ENCODE peak calls at places on chromosomes 12 and 14, in four cellular contexts. H, Z, Y and X are unnamed samples.

GRCh38 chr12:109820921-109821381 is 12.2 kb downstream of the TRPV4 start:
- DNase-seq in Z (no peak), Y (peak; percentile 91), H (no peak), X (no peak)

GRCh38 chr12:40226652-40227051 is 1.9 kb downstream of the LRRK2 start:
- DNase-seq in H (peak; percentile 81), Y (no peak), Z (peak; percentile 54), X (no peak)

GRCh38 chr12:30908389-30909087 is 18.0 kb upstream of the TSPAN11 start:
- DNase-seq in H (peak; percentile 86), Z (peak; percentile 95), Y (no peak), X (no peak)

GRCh38 chr14:41663478-41663845 is 56.8 kb downstream of the LRFN5 start:
- DNase-seq in H (no peak), Y (no peak), Z (no peak), X (no peak)

GRCh38 chr14:54189358-54190354 is 207.2 kb upstream of the CDKN3 start:
- DNase-seq in Z (no peak), Y (no peak), H (peak; percentile 83), X (no peak)

GRCh38 chr14:90850487-90850886 is 34.3 kb upstream of the TTC7B start:
- DNase-seq in Y (no peak), Z (no peak), H (peak; percentile 5), X (no peak)

GRCh38 chr12:58211211-58211610 is 269.8 kb downstream of the ATP23 start:
- DNase-seq in Y (no peak), Z (no peak), H (no peak), X (no peak)

GRCh38 chr12:118357327-118358007 is 15.2 kb downstream of the TAOK3 start:
- DNase-seq in H (peak; percentile 78), Y (no peak), Z (no peak), X (no peak)

GRCh38 chr14:77266336-77266735 is 4.7 kb downstream of the NGB start:
- DNase-seq in Z (no peak), H (no peak), Y (no peak), X (no peak)

GRCh38 chr14:62468946-62469345 is 576.3 kb downstream of the KCNH5 start:
- DNase-seq in H (no peak), Y (no peak), Z (no peak), X (no peak)

GRCh38 chr12:69275471-69275891 is 36.1 kb downstream of the CPSF6 start:
- DNase-seq in Y (no peak), Z (no peak), H (no peak), X (no peak)

GRCh38 chr12:47391566-47391965 is 311.8 kb upstream of the AMIGO2 start:
- DNase-seq in H (no peak), Y (no peak), Z (no peak), X (no peak)

GRCh38 chr14:28012629-28013415 is 753.8 kb upstream of the FOXG1 start:
- DNase-seq in Z (no peak), H (no peak), Y (no peak), X (no peak)

GRCh38 chr14:57822081-57822480 is 43.8 kb downstream of the SLC35F4 start:
- DNase-seq in H (no peak), Z (no peak), Y (no peak), X (no peak)

GRCh38 chr14:105383083-105383730 is 15.1 kb upstream of the TEX22 start:
- DNase-seq in Y (no peak), Z (no peak), H (no peak), X (no peak)

GRCh38 chr12:44626883-44627282 is 249.2 kb downstream of the NELL2 start:
- DNase-seq in Y (peak; percentile 50), H (no peak), Z (no peak), X (peak; percentile 48)

GRCh38 chr14:105069887-105070759 is 4.9 kb upstream of the GPR132 start:
- DNase-seq in Z (no peak), Y (no peak), H (peak; percentile 49), X (no peak)

GRCh38 chr12:55996715-55997534 is at the start of gene SUOX:
- DNase-seq in H (peak; percentile 97), Z (peak; percentile 89), Y (peak; percentile 56), X (peak; percentile 73)

GRCh38 chr12:80099259-80099658 is at the start of gene OTOGL:
- DNase-seq in Z (no peak), H (no peak), Y (no peak), X (no peak)

GRCh38 chr14:56787530-56787929 is 22.7 kb downstream of the OTX2 start:
- DNase-seq in Y (no peak), Z (no peak), H (no peak), X (no peak)

GRCh38 chr12:62711626-62712305 is 223.2 kb downstream of the PPM1H start:
- DNase-seq in Y (no peak), Z (no peak), H (no peak), X (no peak)

GRCh38 chr12:116687888-116688287 is 50.0 kb downstream of the SPRING1 start:
- DNase-seq in Y (no peak), H (no peak), Z (no peak), X (no peak)

GRCh38 chr14:54676822-54677708 is 110.1 kb downstream of the SAMD4A start:
- DNase-seq in Z (peak; percentile 79), H (peak; percentile 90), Y (no peak), X (no peak)

GRCh38 chr12:95259368-95259767 is 41.8 kb downstream of the VEZT start:
- DNase-seq in Y (no peak), H (no peak), Z (no peak), X (no peak)

GRCh38 chr14:49930720-49931119 is 37.8 kb downstream of the ARF6 start:
- DNase-seq in Y (no peak), H (no peak), Z (no peak), X (no peak)

GRCh38 chr14:52267501-52268190 is at the start of gene PTGDR:
- DNase-seq in H (no peak), Y (no peak), Z (no peak), X (no peak)

GRCh38 chr14:91154851-91155625 is 41.2 kb downstream of the DGLUCY start:
- DNase-seq in Z (no peak), Y (peak; percentile 96), H (peak; percentile 14), X (peak; percentile 83)

GRCh38 chr12:31029916-31030562 is 43.6 kb upstream of the DDX11 start:
- DNase-seq in Y (no peak), Z (no peak), H (no peak), X (no peak)

GRCh38 chr12:26857465-26858176 is 24.6 kb upstream of the ITPR2 start:
- DNase-seq in H (no peak), Y (no peak), Z (no peak), X (no peak)

GRCh38 chr12:15984963-15985362 is 73.8 kb downstream of the DERA start:
- DNase-seq in H (no peak), Z (no peak), Y (no peak), X (no peak)

GRCh38 chr14:73237786-73238261 is 518 bp downstream of the PAPLN start:
- DNase-seq in Z (no peak), H (no peak), Y (no peak), X (no peak)